ENCODE peak calls at places on chromosomes 4 and X, in nine cellular contexts. M is ovary, C is colonic mucosa, S is A673, P is adrenal gland, Q is tibial nerve, X is lung, K is pancreas, W is H9. O is an unnamed sample.

GRCh38 chr4:184728858-184729257 is 5.0 kb downstream of the CENPU start:
- DNase-seq in M (no peak), C (no peak), S (no peak), P (no peak), Q (no peak), X (no peak), K (no peak), W (no peak), O (no peak)

GRCh38 chr4:110515676-110516075 is 39.7 kb downstream of the ENPEP start:
- DNase-seq in M (no peak), C (peak; percentile 20), S (peak; percentile 63), P (no peak), Q (no peak), X (no peak), K (no peak), W (no peak), O (no peak)

GRCh38 chr4:41878991-41879491 is 56.2 kb upstream of the TMEM33 start:
- DNase-seq in M (no peak), C (no peak), S (no peak), P (no peak), Q (no peak), X (no peak), K (no peak), W (peak; percentile 51), O (no peak)

GRCh38 chr4:175346381-175346780 is 428.2 kb downstream of the ADAM29 start:
- DNase-seq in M (no peak), C (no peak), S (no peak), P (no peak), Q (no peak), X (no peak), K (no peak), W (no peak), O (no peak)

GRCh38 chr4:17817027-17817426 is 6.2 kb downstream of the NCAPG start:
- DNase-seq in M (no peak), C (no peak), S (peak; percentile 65), P (no peak), Q (no peak), X (no peak), K (no peak), W (no peak), O (peak; percentile 88)

GRCh38 chr4:31408136-31408535 is 688.0 kb downstream of the PCDH7 start:
- DNase-seq in M (no peak), C (no peak), S (peak; percentile 0), P (no peak), Q (no peak), X (no peak), K (no peak), W (no peak), O (no peak)

GRCh38 chrX:46165411-46165810 is 379.8 kb downstream of the ZNF674 start:
- DNase-seq in M (no peak), C (no peak), S (no peak), P (no peak), Q (no peak), X (no peak), K (no peak), W (no peak), O (peak; percentile 7)

GRCh38 chr4:1191621-1192020 is 19.2 kb upstream of the SPON2 start:
- DNase-seq in M (peak; percentile 33), C (peak; percentile 39), S (no peak), P (no peak), Q (no peak), X (no peak), K (no peak), W (no peak), O (no peak)

GRCh38 chr4:89707467-89707866 is 129.5 kb downstream of the SNCA start:
- DNase-seq in M (no peak), C (no peak), S (no peak), P (no peak), Q (no peak), X (no peak), K (no peak), W (no peak), O (no peak)

GRCh38 chrX:110795645-110796510 is at the start of gene CHRDL1:
- DNase-seq in M (peak; percentile 29), C (peak; percentile 36), S (peak; percentile 9), P (no peak), Q (peak; percentile 49), X (no peak), K (peak; percentile 60), W (peak; percentile 54), O (no peak)

GRCh38 chr4:140720387-140721087 is 35.6 kb downstream of the TBC1D9 start:
- DNase-seq in M (no peak), C (no peak), S (no peak), P (no peak), Q (no peak), X (no peak), K (no peak), W (no peak), O (no peak)

GRCh38 chr4:2977116-2978097 is 14.0 kb downstream of the GRK4 start:
- DNase-seq in M (no peak), C (no peak), S (no peak), P (no peak), Q (no peak), X (no peak), K (no peak), W (no peak), O (peak; percentile 69)

GRCh38 chr4:19304028-19304427 is 947.7 kb upstream of the SLIT2 start:
- DNase-seq in M (no peak), C (no peak), S (no peak), P (no peak), Q (no peak), X (no peak), K (no peak), W (no peak), O (no peak)

GRCh38 chr4:2831611-2832308 is 11.9 kb upstream of the ADD1 start:
- DNase-seq in M (peak; percentile 23), C (no peak), S (no peak), P (peak; percentile 9), Q (no peak), X (no peak), K (no peak), W (no peak), O (no peak)

GRCh38 chr4:76198411-76199237 is 15.0 kb downstream of the SCARB2 start:
- DNase-seq in M (peak; percentile 67), C (peak; percentile 86), S (peak; percentile 36), P (peak; percentile 79), Q (peak; percentile 79), X (peak; percentile 62), K (peak; percentile 49), W (no peak), O (peak; percentile 91)

GRCh38 chr4:45442466-45442865 is 681.4 kb downstream of the GABRG1 start:
- DNase-seq in M (no peak), C (no peak), S (peak; percentile 42), P (no peak), Q (no peak), X (no peak), K (no peak), W (no peak), O (peak; percentile 33)

GRCh38 chr4:122673252-122673651 is 52.4 kb upstream of the IL21 start:
- DNase-seq in M (no peak), C (peak; percentile 23), S (no peak), P (no peak), Q (no peak), X (no peak), K (no peak), W (no peak), O (peak; percentile 32)

GRCh38 chr4:151690164-151690856 is 70.5 kb downstream of the GATB start:
- DNase-seq in M (no peak), C (no peak), S (no peak), P (no peak), Q (no peak), X (no peak), K (no peak), W (no peak), O (no peak)

GRCh38 chrX:130539721-130540321 is 138.0 kb downstream of the RBMX2 start:
- DNase-seq in M (no peak), C (peak; percentile 36), S (peak; percentile 57), P (peak; percentile 46), Q (peak; percentile 27), X (peak; percentile 51), K (peak; percentile 44), W (peak; percentile 50), O (peak; percentile 68)

DNA sequence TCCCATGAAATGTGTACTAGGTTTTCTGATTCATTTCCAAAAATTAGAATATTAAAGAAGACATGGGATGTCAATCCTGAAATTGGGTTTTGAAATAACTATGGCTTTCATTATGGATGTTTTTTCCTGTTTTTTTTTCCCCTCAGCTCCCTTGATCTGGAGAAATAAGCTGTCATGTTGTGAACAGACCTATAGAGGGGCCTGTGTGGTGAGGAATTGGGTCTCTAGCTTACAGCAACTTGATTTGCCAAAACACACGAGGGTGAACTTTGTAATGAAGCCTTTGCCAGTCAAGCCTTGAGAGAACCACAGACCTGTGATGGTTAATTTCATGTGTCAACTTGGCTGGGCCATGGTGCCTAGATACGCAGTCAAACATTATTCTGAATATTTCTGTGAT is 2413.6 kb downstream of the PCDH7 start:
- DNase-seq in M (no peak), C (no peak), S (no peak), P (no peak), Q (no peak), X (no peak), K (no peak), W (no peak), O (no peak)
- TF ChIP-seq CTCF in M (no peak), C (no peak), S (no peak), P (no peak), Q (no peak), X (no peak), K (no peak), W (no peak), O (no peak)

DNA sequence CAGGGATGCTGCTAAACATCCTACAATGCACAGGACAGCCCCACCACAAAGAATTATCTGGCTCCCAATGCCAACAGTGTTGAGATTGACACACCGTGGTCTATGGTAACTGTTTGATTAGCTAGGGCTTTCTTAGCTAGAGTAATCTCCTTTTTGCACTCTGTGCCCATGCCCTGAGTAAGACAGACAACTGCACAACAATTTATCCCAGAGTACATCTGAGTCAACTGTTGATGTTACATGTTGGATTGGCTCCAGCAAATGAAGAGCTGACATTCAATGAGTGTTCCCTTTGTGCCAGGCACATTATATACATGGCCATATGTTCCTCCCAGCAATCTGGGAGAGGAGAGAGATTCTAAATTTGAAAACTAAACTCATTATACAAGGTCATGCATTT is 3.8 kb upstream of the FAM9C start:
- DNase-seq in M (no peak), C (no peak), S (no peak), P (no peak), Q (no peak), X (no peak), K (no peak), W (no peak), O (no peak)
- H3K9me3 ChIP-seq in M (no peaks in the 10 kb centered on the region), C (no peaks in the 10 kb centered on the region), S (no peaks in the 10 kb centered on the region), P (no peaks in the 10 kb centered on the region), Q (no peaks in the 10 kb centered on the region), X (peaks cover 2% of the 10 kb centered on the region), K (no peaks in the 10 kb centered on the region), W (peaks cover 5% of the 10 kb centered on the region), O (no peaks in the 10 kb centered on the region)

DNA sequence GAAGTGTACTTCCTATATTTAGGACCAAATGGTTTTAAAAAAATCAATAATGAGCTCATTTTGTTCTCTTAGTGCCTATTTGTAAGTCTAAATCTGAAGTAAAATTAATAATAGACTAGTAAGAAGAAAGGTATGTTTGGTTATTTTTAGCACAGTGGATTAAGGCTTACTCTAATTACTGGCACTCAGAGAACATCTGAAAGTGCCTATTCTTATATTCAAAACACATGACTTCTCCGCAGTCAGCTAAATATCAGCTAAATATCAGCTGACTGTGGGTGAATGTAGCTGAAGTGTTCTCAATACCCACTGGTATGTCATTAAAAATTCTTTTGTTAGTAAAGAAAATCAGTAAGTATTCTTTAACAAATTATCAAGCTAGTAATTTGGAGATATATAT is 6.0 kb downstream of the AP1S2 start:
- DNase-seq in M (no peak), C (no peak), S (no peak), P (no peak), Q (no peak), X (no peak), K (no peak), W (no peak), O (no peak)
- H3K4me1 ChIP-seq in M (no peaks in the 10 kb centered on the region), C (no peaks in the 10 kb centered on the region), S (peaks cover 17% of the 10 kb centered on the region), P (no peaks in the 10 kb centered on the region), Q (peaks cover 11% of the 10 kb centered on the region), X (peaks cover 4% of the 10 kb centered on the region), K (peaks cover 4% of the 10 kb centered on the region), W (no peaks in the 10 kb centered on the region), O (peaks cover 45% of the 10 kb centered on the region)

GRCh38 chrX:44873415-44874270 is 655 bp downstream of the KDM6A start:
- DNase-seq in M (peak; percentile 69), C (peak; percentile 62), S (peak; percentile 74), P (peak; percentile 73), Q (peak; percentile 26), X (peak; percentile 75), K (peak; percentile 77), W (no peak), O (peak; percentile 58)
- TF ChIP-seq CTCF in M (no peak), C (no peak), S (peak; percentile 16), P (peak; percentile 13), Q (no peak), X (no peak), K (no peak), W (no peak), O (no peak)

O was measured in cardiac muscle cell.